ENCODE peak calls at places on chromosomes 2 and 18, in six cellular contexts. G is adipocyte, P is glutamatergic neuron, V is A549, N is thoracic aorta, Y is epithelial cell of esophagus. W is an unnamed sample.

GRCh38 chr2:227881866-227882517 is 10.6 kb downstream of the DAW1 start:
- DNase-seq in V (no peak), G (peak), P (no peak), N (no peak), Y (no peak), W (no peak)

GRCh38 chr18:2147866-2148265 is 423.4 kb downstream of the METTL4 start:
- DNase-seq in P (no peak), Y (peak), N (no peak), G (no peak), V (no peak), W (no peak)

GRCh38 chr2:127577503-127577902 is 42.0 kb downstream of the MYO7B start:
- DNase-seq in P (no peak), Y (no peak), N (no peak), G (no peak), V (no peak), W (no peak)

GRCh38 chr2:114550895-114551793 is 108.7 kb downstream of the DPP10 start:
- DNase-seq in N (no peak), P (peak), Y (peak), G (peak), V (peak), W (no peak)

GRCh38 chr2:171706152-171706803 is 19.0 kb downstream of the DYNC1I2 start:
- DNase-seq in Y (peak), N (no peak), P (no peak), V (peak), G (peak), W (no peak)

GRCh38 chr2:232332940-232333259 is 45.7 kb upstream of the ALPP start:
- DNase-seq in V (no peak), Y (no peak), P (peak), N (no peak), G (no peak), W (no peak)

GRCh38 chr2:206255003-206255402 is 19.5 kb upstream of the ZDBF2 start:
- DNase-seq in P (no peak), Y (no peak), V (no peak), G (no peak), N (no peak), W (no peak)

GRCh38 chr2:159661286-159661685 is 44.9 kb upstream of the BAZ2B start:
- DNase-seq in P (no peak), V (no peak), Y (no peak), G (peak), N (no peak), W (no peak)

GRCh38 chr2:66688951-66689350 is 254.0 kb downstream of the MEIS1 start:
- DNase-seq in G (no peak), N (no peak), V (no peak), P (no peak), Y (no peak), W (no peak)

GRCh38 chr2:28338046-28338753 is 54.5 kb upstream of the FOSL2 start:
- DNase-seq in P (no peak), V (no peak), G (peak), N (peak), Y (peak), W (no peak)

GRCh38 chr2:175187378-175187777 is 5.9 kb upstream of the ATP5MC3 start:
- DNase-seq in N (no peak), Y (peak), G (no peak), P (no peak), V (peak), W (no peak)

GRCh38 chr2:143489135-143489534 is 359.9 kb downstream of the ARHGAP15 start:
- DNase-seq in V (peak), N (no peak), P (no peak), G (peak), Y (peak), W (no peak)

GRCh38 chr2:68185541-68186164 is 28.0 kb downstream of the PNO1 start:
- DNase-seq in P (peak), G (peak), N (no peak), V (peak), Y (peak), W (peak)

GRCh38 chr2:41647468-41648042 is 400.3 kb upstream of the PKDCC start:
- DNase-seq in Y (no peak), G (peak), N (no peak), P (no peak), V (no peak), W (no peak)

GRCh38 chr2:219426068-219426443 is 7.9 kb downstream of the DES start:
- DNase-seq in G (no peak), P (no peak), V (no peak), N (no peak), Y (no peak), W (no peak)

GRCh38 chr18:66640431-66640830 is 36.5 kb upstream of the CDH19 start:
- DNase-seq in G (no peak), V (no peak), N (no peak), P (no peak), Y (peak), W (no peak)

GRCh38 chr2:15155959-15156574 is 405.1 kb downstream of the NBAS start:
- DNase-seq in Y (no peak), P (no peak), V (no peak), N (no peak), G (no peak), W (no peak)

GRCh38 chr2:203623616-203624015 is 82.8 kb upstream of the CD28 start:
- DNase-seq in V (no peak), P (no peak), G (no peak), N (no peak), Y (peak), W (no peak)

GRCh38 chr2:160039166-160039903 is 23.1 kb downstream of the PLA2R1 start:
- DNase-seq in P (no peak), Y (no peak), V (no peak), N (no peak), G (peak), W (no peak)

GRCh38 chr2:8324164-8324848 is 357.6 kb upstream of the ID2 start:
- DNase-seq in N (no peak), V (no peak), G (no peak), Y (no peak), P (no peak), W (no peak)